ENCODE peak calls at places on chromosomes 16 and 17, in five cellular contexts. One of them, this sample, is unnamed.

GRCh38 chr16:12729448-12729847 is 74.2 kb downstream of the CPPED1 start:
- DNase-seq in HCT116: no peak
- DNase-seq in kidney tubule cell: peak
- DNase-seq in DMS79: no peak
- DNase-seq in esophagus muscularis mucosa: no peak
- DNase-seq in this sample: peak

GRCh38 chr16:8916541-8917225 is 34.5 kb downstream of the LITAFD start:
- DNase-seq in kidney tubule cell: no peak
- DNase-seq in esophagus muscularis mucosa: no peak
- DNase-seq in HCT116: no peak
- DNase-seq in DMS79: no peak
- DNase-seq in this sample: no peak

GRCh38 chr17:6365187-6365943 is 69.6 kb downstream of the AIPL1 start:
- DNase-seq in HCT116: no peak
- DNase-seq in kidney tubule cell: peak
- DNase-seq in DMS79: no peak
- DNase-seq in esophagus muscularis mucosa: peak
- DNase-seq in this sample: peak

GRCh38 chr17:48641541-48642058 is 15.4 kb upstream of the HOXB9 start:
- DNase-seq in DMS79: no peak
- DNase-seq in HCT116: no peak
- DNase-seq in esophagus muscularis mucosa: no peak
- DNase-seq in kidney tubule cell: no peak
- DNase-seq in this sample: no peak

GRCh38 chr16:85350973-85351372 is 238.7 kb upstream of the CIBAR2 start:
- DNase-seq in esophagus muscularis mucosa: no peak
- DNase-seq in DMS79: peak
- DNase-seq in HCT116: peak
- DNase-seq in kidney tubule cell: peak
- DNase-seq in this sample: peak

GRCh38 chr16:30065943-30066881 is 652 bp downstream of the ALDOA start:
- DNase-seq in HCT116: no peak
- DNase-seq in DMS79: peak
- DNase-seq in esophagus muscularis mucosa: no peak
- DNase-seq in kidney tubule cell: no peak
- DNase-seq in this sample: peak

GRCh38 chr17:59651346-59651745 is 31.7 kb downstream of the CLTC start:
- DNase-seq in kidney tubule cell: peak
- DNase-seq in esophagus muscularis mucosa: no peak
- DNase-seq in HCT116: no peak
- DNase-seq in DMS79: no peak
- DNase-seq in this sample: peak

GRCh38 chr17:10127819-10128375 is 70.5 kb downstream of the GAS7 start:
- DNase-seq in kidney tubule cell: peak
- DNase-seq in esophagus muscularis mucosa: no peak
- DNase-seq in HCT116: no peak
- DNase-seq in DMS79: no peak
- DNase-seq in this sample: no peak

GRCh38 chr16:81786321-81786720 is 7.2 kb downstream of the PLCG2 start:
- DNase-seq in kidney tubule cell: peak
- DNase-seq in HCT116: no peak
- DNase-seq in esophagus muscularis mucosa: no peak
- DNase-seq in DMS79: no peak
- DNase-seq in this sample: peak

GRCh38 chr16:84339316-84339715 is 29.0 kb upstream of the ATP2C2 start:
- DNase-seq in kidney tubule cell: no peak
- DNase-seq in HCT116: no peak
- DNase-seq in DMS79: no peak
- DNase-seq in esophagus muscularis mucosa: no peak
- DNase-seq in this sample: no peak

GRCh38 chr16:399278-400019 is 2.2 kb upstream of the DECR2 start:
- DNase-seq in HCT116: no peak
- DNase-seq in DMS79: no peak
- DNase-seq in kidney tubule cell: no peak
- DNase-seq in esophagus muscularis mucosa: no peak
- DNase-seq in this sample: no peak

GRCh38 chr16:57775661-57776469 is 26.4 kb downstream of the KIFC3 start:
- DNase-seq in DMS79: no peak
- DNase-seq in HCT116: no peak
- DNase-seq in esophagus muscularis mucosa: no peak
- DNase-seq in kidney tubule cell: no peak
- DNase-seq in this sample: no peak

GRCh38 chr17:17439971-17440843 is 36.6 kb upstream of the MED9 start:
- DNase-seq in HCT116: peak
- DNase-seq in DMS79: peak
- DNase-seq in kidney tubule cell: peak
- DNase-seq in esophagus muscularis mucosa: no peak
- DNase-seq in this sample: peak

GRCh38 chr16:48206594-48207242 is 37.4 kb upstream of the LONP2 start:
- DNase-seq in HCT116: no peak
- DNase-seq in DMS79: no peak
- DNase-seq in esophagus muscularis mucosa: no peak
- DNase-seq in kidney tubule cell: peak
- DNase-seq in this sample: peak

GRCh38 chr16:49108611-49109010 is 173.0 kb downstream of the CBLN1 start:
- DNase-seq in DMS79: no peak
- DNase-seq in HCT116: no peak
- DNase-seq in kidney tubule cell: no peak
- DNase-seq in esophagus muscularis mucosa: no peak
- DNase-seq in this sample: no peak

GRCh38 chr17:47999612-48000011 is 28.7 kb downstream of the CDK5RAP3 start:
- DNase-seq in DMS79: no peak
- DNase-seq in HCT116: no peak
- DNase-seq in kidney tubule cell: peak
- DNase-seq in esophagus muscularis mucosa: no peak
- DNase-seq in this sample: peak

GRCh38 chr17:82823004-82823403 is 16.8 kb downstream of the ZNF750 start:
- DNase-seq in DMS79: no peak
- DNase-seq in esophagus muscularis mucosa: no peak
- DNase-seq in kidney tubule cell: no peak
- DNase-seq in HCT116: no peak
- DNase-seq in this sample: no peak

GRCh38 chr17:4087911-4088693 is 54.7 kb downstream of the ZZEF1 start:
- DNase-seq in HCT116: no peak
- DNase-seq in esophagus muscularis mucosa: no peak
- DNase-seq in DMS79: no peak
- DNase-seq in kidney tubule cell: peak
- DNase-seq in this sample: peak

GRCh38 chr16:86951831-86952598 is 365.2 kb downstream of the C16orf95 start:
- DNase-seq in esophagus muscularis mucosa: no peak
- DNase-seq in DMS79: no peak
- DNase-seq in HCT116: peak
- DNase-seq in kidney tubule cell: peak
- DNase-seq in this sample: peak

GRCh38 chr17:51107666-51108227 is 12.9 kb downstream of the SPAG9 start:
- DNase-seq in DMS79: no peak
- DNase-seq in kidney tubule cell: no peak
- DNase-seq in HCT116: no peak
- DNase-seq in esophagus muscularis mucosa: no peak
- DNase-seq in this sample: no peak

GRCh38 chr17:79921411-79922160 is 82.3 kb upstream of the CBX4 start:
- DNase-seq in DMS79: no peak
- DNase-seq in HCT116: no peak
- DNase-seq in esophagus muscularis mucosa: no peak
- DNase-seq in kidney tubule cell: no peak
- DNase-seq in this sample: no peak

GRCh38 chr16:88390760-88391496 is 8.2 kb downstream of the ZNF469 start:
- DNase-seq in HCT116: no peak
- DNase-seq in esophagus muscularis mucosa: no peak
- DNase-seq in kidney tubule cell: no peak
- DNase-seq in DMS79: no peak
- DNase-seq in this sample: no peak

GRCh38 chr17:32772453-32773025 is 104.4 kb downstream of the MYO1D start:
- DNase-seq in DMS79: no peak
- DNase-seq in kidney tubule cell: peak
- DNase-seq in HCT116: no peak
- DNase-seq in esophagus muscularis mucosa: no peak
- DNase-seq in this sample: peak

GRCh38 chr16:84532299-84532724 is 27.9 kb upstream of the MEAK7 start:
- DNase-seq in HCT116: no peak
- DNase-seq in kidney tubule cell: peak
- DNase-seq in esophagus muscularis mucosa: no peak
- DNase-seq in DMS79: no peak
- DNase-seq in this sample: peak

GRCh38 chr17:69404398-69404797 is 10.1 kb upstream of the MAP2K6 start:
- DNase-seq in DMS79: no peak
- DNase-seq in HCT116: no peak
- DNase-seq in kidney tubule cell: no peak
- DNase-seq in esophagus muscularis mucosa: no peak
- DNase-seq in this sample: no peak

GRCh38 chr17:21165922-21166598 is 39.3 kb downstream of the DHRS7B start:
- DNase-seq in DMS79: no peak
- DNase-seq in kidney tubule cell: no peak
- DNase-seq in esophagus muscularis mucosa: no peak
- DNase-seq in HCT116: no peak
- DNase-seq in this sample: no peak

GRCh38 chr16:64317601-64318000 is 804.3 kb downstream of the CDH11 start:
- DNase-seq in kidney tubule cell: no peak
- DNase-seq in HCT116: no peak
- DNase-seq in DMS79: no peak
- DNase-seq in esophagus muscularis mucosa: no peak
- DNase-seq in this sample: no peak

GRCh38 chr16:80852261-80852872 is 48.0 kb upstream of the CDYL2 start:
- DNase-seq in kidney tubule cell: peak
- DNase-seq in esophagus muscularis mucosa: no peak
- DNase-seq in HCT116: peak
- DNase-seq in DMS79: no peak
- DNase-seq in this sample: peak

GRCh38 chr16:85153656-85154091 is 41.4 kb upstream of the CIBAR2 start:
- DNase-seq in DMS79: no peak
- DNase-seq in HCT116: no peak
- DNase-seq in kidney tubule cell: no peak
- DNase-seq in esophagus muscularis mucosa: no peak
- DNase-seq in this sample: no peak

GRCh38 chr17:83079340-83079747 is at the start of gene METRNL:
- DNase-seq in DMS79: no peak
- DNase-seq in esophagus muscularis mucosa: no peak
- DNase-seq in HCT116: no peak
- DNase-seq in kidney tubule cell: peak
- DNase-seq in this sample: peak

GRCh38 chr17:55710829-55711496 is 11.7 kb downstream of the TMEM100 start:
- DNase-seq in DMS79: peak
- DNase-seq in esophagus muscularis mucosa: no peak
- DNase-seq in HCT116: no peak
- DNase-seq in kidney tubule cell: no peak
- DNase-seq in this sample: no peak

GRCh38 chr17:77391668-77392375 is 251.1 kb downstream of the SEC14L1 start:
- DNase-seq in DMS79: no peak
- DNase-seq in esophagus muscularis mucosa: no peak
- DNase-seq in kidney tubule cell: peak
- DNase-seq in HCT116: no peak
- DNase-seq in this sample: peak

GRCh38 chr17:8959312-8959918 is 6.1 kb downstream of the PIK3R5 start:
- DNase-seq in HCT116: no peak
- DNase-seq in DMS79: no peak
- DNase-seq in kidney tubule cell: no peak
- DNase-seq in esophagus muscularis mucosa: no peak
- DNase-seq in this sample: no peak

GRCh38 chr17:13601317-13601775 is 383 bp downstream of the HS3ST3A1 start:
- DNase-seq in esophagus muscularis mucosa: no peak
- DNase-seq in DMS79: no peak
- DNase-seq in kidney tubule cell: no peak
- DNase-seq in HCT116: no peak
- DNase-seq in this sample: no peak

GRCh38 chr16:72482695-72483094 is 310.7 kb upstream of the PMFBP1 start:
- DNase-seq in esophagus muscularis mucosa: no peak
- DNase-seq in kidney tubule cell: no peak
- DNase-seq in HCT116: no peak
- DNase-seq in DMS79: no peak
- DNase-seq in this sample: no peak

GRCh38 chr16:87145181-87146176 is 171.7 kb downstream of the C16orf95 start:
- DNase-seq in esophagus muscularis mucosa: no peak
- DNase-seq in HCT116: peak
- DNase-seq in kidney tubule cell: no peak
- DNase-seq in DMS79: no peak
- DNase-seq in this sample: peak

GRCh38 chr17:66436643-66437042 is 134.2 kb downstream of the PRKCA start:
- DNase-seq in HCT116: no peak
- DNase-seq in kidney tubule cell: no peak
- DNase-seq in DMS79: no peak
- DNase-seq in esophagus muscularis mucosa: no peak
- DNase-seq in this sample: no peak

GRCh38 chr16:15650698-15651161 is 685 bp downstream of the NDE1 start:
- DNase-seq in kidney tubule cell: peak
- DNase-seq in DMS79: no peak
- DNase-seq in HCT116: no peak
- DNase-seq in esophagus muscularis mucosa: no peak
- DNase-seq in this sample: peak

GRCh38 chr17:62064791-62065563 is at the start of gene MED13:
- DNase-seq in esophagus muscularis mucosa: peak
- DNase-seq in HCT116: no peak
- DNase-seq in DMS79: no peak
- DNase-seq in kidney tubule cell: peak
- DNase-seq in this sample: peak

This sample was measured in mammary epithelial cell.